ENCODE peak calls at places on chromosome X, in five cellular contexts. P is left ventricle myocardium inferior, E is suprapubic skin, K is skeletal muscle cell, V is fibroblast of pulmonary artery. H is an unnamed sample.

GRCh38 chrX:52031371-52031770 is 37.6 kb downstream of the MAGED4B start:
- DNase-seq in P (no peak), E (no peak), K (no peak), V (no peak), H (no peak)

GRCh38 chrX:46710927-46711623 is 47.8 kb downstream of the SLC9A7 start:
- DNase-seq in P (no peak), E (no peak), K (no peak), V (no peak), H (no peak)

GRCh38 chrX:46965125-46965758 is 53.0 kb downstream of the JADE3 start:
- DNase-seq in P (no peak), E (no peak), K (no peak), V (peak), H (no peak)

GRCh38 chrX:16869393-16870094 is 618 bp downstream of the RBBP7 start:
- DNase-seq in P (peak), E (peak), K (no peak), V (peak), H (peak)

GRCh38 chrX:103151799-103152198 is 58.9 kb upstream of the NXF3 start:
- DNase-seq in P (no peak), E (no peak), K (no peak), V (no peak), H (no peak)

GRCh38 chrX:48531359-48531954 is 8.1 kb upstream of the TBC1D25 start:
- DNase-seq in P (no peak), E (no peak), K (no peak), V (peak), H (no peak)

GRCh38 chrX:7170903-7171302 is 22.9 kb upstream of the PUDP start:
- DNase-seq in P (no peak), E (no peak), K (no peak), V (peak), H (no peak)

GRCh38 chrX:107154787-107155620 is 36.4 kb upstream of the RBM41 start:
- DNase-seq in P (no peak), E (no peak), K (peak), V (peak), H (no peak)

GRCh38 chrX:77528034-77528433 is 80.8 kb downstream of the FGF16 start:
- DNase-seq in P (no peak), E (no peak), K (no peak), V (no peak), H (no peak)

GRCh38 chrX:56233682-56234081 is 1.5 kb downstream of the KLF8 start:
- DNase-seq in P (peak), E (peak), K (no peak), V (peak), H (peak)

GRCh38 chrX:41265615-41266014 is 68.3 kb upstream of the DDX3X start:
- DNase-seq in P (no peak), E (no peak), K (no peak), V (peak), H (no peak)

GRCh38 chrX:139936259-139936658 is 3.4 kb upstream of the ATP11C start:
- DNase-seq in P (no peak), E (no peak), K (no peak), V (no peak), H (no peak)

GRCh38 chrX:150366951-150367545 is 3.9 kb downstream of the MAMLD1 start:
- DNase-seq in P (no peak), E (no peak), K (no peak), V (peak), H (no peak)

GRCh38 chrX:87583679-87584078 is 66.1 kb downstream of the KLHL4 start:
- DNase-seq in P (no peak), E (no peak), K (no peak), V (peak), H (no peak)

GRCh38 chrX:73127700-73128241 is 48.5 kb upstream of the PABPC1L2A start:
- DNase-seq in P (no peak), E (no peak), K (no peak), V (no peak), H (no peak)

GRCh38 chrX:73134741-73135140 is 55.4 kb upstream of the PABPC1L2A start:
- DNase-seq in P (no peak), E (no peak), K (no peak), V (no peak), H (no peak)

GRCh38 chrX:73131877-73132276 is 52.6 kb upstream of the PABPC1L2A start:
- DNase-seq in P (no peak), E (no peak), K (no peak), V (no peak), H (no peak)

GRCh38 chrX:73126240-73126639 is 46.9 kb upstream of the PABPC1L2A start:
- DNase-seq in P (no peak), E (no peak), K (no peak), V (no peak), H (no peak)

GRCh38 chrX:73131276-73131675 is 52.0 kb upstream of the PABPC1L2A start:
- DNase-seq in P (no peak), E (no peak), K (no peak), V (no peak), H (no peak)
- H3K4me3 ChIP-seq in P (no peak), E (no peak), K (no peak), V (no peak), H (no peak)

DNA sequence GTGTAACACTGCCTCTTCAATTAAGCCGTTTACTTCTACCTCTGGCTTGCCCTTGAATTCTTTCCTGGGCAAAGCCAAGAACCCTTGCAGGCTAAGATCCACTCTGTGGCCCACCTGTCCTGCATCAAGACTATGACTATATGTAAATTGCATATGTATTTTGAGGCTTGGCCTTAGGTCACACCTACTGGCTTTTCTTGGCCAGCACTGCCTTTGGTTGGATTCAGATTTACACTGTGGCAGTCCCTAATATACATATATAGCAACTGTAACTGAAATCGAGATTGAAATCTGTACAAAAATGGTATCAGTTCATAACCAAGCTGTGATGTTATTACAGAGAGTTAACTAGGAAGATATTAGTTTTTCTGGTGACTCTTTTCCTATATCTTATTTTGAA is 151.5 kb downstream of the CFAP47 start:
- DNase-seq in P (no peak), E (no peak), K (no peak), V (no peak), H (no peak)
- H3K4me3 ChIP-seq in P (no peak), E (no peak), K (no peak), V (no peak), H (no peak)

DNA sequence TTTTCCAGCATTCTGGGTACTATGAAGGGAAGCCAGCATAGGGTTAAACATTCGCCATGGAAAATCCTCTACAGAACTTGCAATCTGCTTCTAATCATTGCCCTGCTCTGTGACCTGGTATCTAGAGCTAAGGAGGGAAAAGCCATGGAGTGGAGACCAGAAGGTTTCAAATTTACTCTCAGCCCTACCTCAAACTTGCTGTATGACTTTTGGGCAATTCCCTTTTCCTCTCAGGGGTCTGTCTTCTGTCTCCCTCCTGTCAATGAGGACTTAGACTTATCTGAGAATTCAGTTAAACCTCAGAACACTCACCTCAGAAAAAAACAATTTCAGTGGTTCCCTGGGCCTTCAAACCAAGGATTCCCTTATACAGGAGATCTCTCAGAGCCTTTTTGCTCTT is 29.1 kb downstream of the ARHGEF9 start:
- DNase-seq in P (no peak), E (no peak), K (no peak), V (no peak), H (no peak)
- H3K4me3 ChIP-seq in P (no peak), E (no peak), K (peak), V (no peak), H (peak)

GRCh38 chrX:34656467-34656841 is 631 bp downstream of the TMEM47 start:
- DNase-seq in P (peak), E (peak), K (no peak), V (no peak), H (peak)

GRCh38 chrX:34654939-34655338 is 2.1 kb downstream of the TMEM47 start:
- DNase-seq in P (no peak), E (no peak), K (no peak), V (peak), H (no peak)

GRCh38 chrX:34656842-34657780 is at the start of gene TMEM47:
- DNase-seq in P (peak), E (peak), K (peak), V (peak), H (peak)

GRCh38 chrX:34655496-34656258 is 1.4 kb downstream of the TMEM47 start:
- DNase-seq in P (no peak), E (no peak), K (no peak), V (peak), H (no peak)

GRCh38 chrX:34653811-34654210 is 3.3 kb downstream of the TMEM47 start:
- DNase-seq in P (no peak), E (no peak), K (no peak), V (peak), H (no peak)
- H3K4me3 ChIP-seq in P (peak), E (peak), K (peak), V (peak), H (peak)

GRCh38 chrX:124349054-124349453 is 2.7 kb downstream of the SH2D1A start:
- DNase-seq in P (no peak), E (no peak), K (no peak), V (no peak), H (no peak)
- H3K4me3 ChIP-seq in P (no peak), E (no peak), K (no peak), V (no peak), H (no peak)

GRCh38 chrX:11787564-11787963 is 29.5 kb downstream of the MSL3 start:
- DNase-seq in P (peak), E (peak), K (peak), V (peak), H (peak)
- H3K4me3 ChIP-seq in P (peak), E (peak), K (peak), V (peak), H (no peak)

DNA sequence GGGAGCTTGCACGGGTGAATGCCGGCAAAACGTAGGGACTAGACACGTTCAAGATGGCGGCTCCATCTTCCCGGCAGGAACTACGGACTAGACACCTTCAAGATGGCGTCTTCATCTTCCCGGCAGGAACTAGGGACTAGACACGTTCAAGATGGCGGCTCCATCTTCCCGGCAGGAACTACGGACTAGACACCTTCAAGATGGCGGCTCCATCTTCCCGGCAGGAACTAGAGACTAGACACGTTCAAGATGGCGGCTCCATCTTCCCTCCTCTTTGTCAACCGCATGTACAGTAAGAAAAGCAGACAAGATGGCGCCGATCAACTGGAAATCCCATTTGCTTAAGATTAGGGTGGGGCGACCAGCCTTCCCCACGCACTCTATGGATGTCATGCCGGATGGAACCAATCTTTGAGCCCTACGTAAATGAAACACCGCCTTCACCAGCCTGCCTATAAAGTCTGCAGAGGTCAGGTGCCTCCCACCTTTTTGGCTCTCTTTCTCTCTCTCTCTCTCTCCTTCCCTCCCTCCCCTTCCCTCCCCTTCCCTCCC is 222.4 kb downstream of the CRLF2 start:
- DNase-seq in P (peak), E (peak), K (peak), V (peak), H (no peak)
- H3K4me3 ChIP-seq in P (no peak), E (no peak), K (peak), V (no peak), H (peak)

GRCh38 chrX:65034292-65034640 is 58.0 kb upstream of the ZC4H2 start:
- DNase-seq in P (no peak), E (no peak), K (no peak), V (no peak), H (no peak)
- H3K4me3 ChIP-seq in P (peak), E (peak), K (peak), V (peak), H (peak)

DNA sequence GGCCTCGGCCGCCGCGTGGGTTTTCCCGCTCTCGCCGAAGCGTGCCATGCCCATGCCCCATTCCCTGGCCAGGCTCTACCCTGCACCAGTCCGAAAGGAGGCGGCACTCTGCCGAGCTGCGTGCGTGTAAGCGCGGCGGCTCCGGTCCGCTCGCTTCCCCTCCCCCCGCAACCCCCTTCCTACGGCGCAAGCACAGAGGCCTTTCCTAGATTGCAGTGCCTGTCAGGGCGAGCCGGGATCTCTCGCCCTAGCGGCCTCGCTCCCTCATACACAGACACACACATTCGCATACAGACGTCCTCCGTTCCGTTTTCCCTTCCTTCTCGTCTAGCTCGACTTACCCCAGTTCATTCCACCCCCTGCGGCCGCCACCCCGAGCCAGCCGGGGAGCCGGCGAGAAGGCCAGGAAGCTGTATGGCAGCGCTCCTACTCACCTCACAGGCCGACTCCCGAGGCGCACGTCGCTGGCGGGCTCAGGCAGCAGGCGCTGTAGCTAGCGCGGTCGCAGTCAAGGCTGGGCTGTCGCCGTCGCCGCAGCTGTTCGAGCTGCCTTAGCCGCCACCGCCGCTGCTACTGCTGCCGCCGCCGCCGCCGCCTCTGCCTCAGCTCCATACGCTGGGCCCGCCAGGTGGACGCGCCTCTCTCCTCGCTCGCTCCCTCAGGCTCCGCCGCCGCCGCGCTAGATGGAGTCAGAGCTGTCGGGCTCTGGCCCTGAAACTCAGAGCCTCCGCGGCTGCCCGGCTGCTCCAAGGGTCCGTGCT is 623 bp downstream of the NEXMIF start:
- DNase-seq in P (peak), E (peak), K (no peak), V (peak), H (peak)
- H3K4me3 ChIP-seq in P (peak), E (peak), K (peak), V (peak), H (peak)

GRCh38 chrX:21375795-21376069 is 1.5 kb downstream of the CNKSR2 start:
- DNase-seq in P (no peak), E (no peak), K (no peak), V (no peak), H (no peak)
- H3K4me3 ChIP-seq in P (peak), E (peak), K (no peak), V (no peak), H (no peak)

H was measured in left lung.